ENCODE peak calls at places on chromosomes 4 and X, in seven cellular contexts. One of them, this sample, is unnamed.

GRCh38 chr4:173490817-173491518 is 39.1 kb downstream of the HAND2 start:
- DNase-seq in iPS-NIHi11: no peak
- DNase-seq in GM04504: no peak
- DNase-seq in heart left ventricle: no peak
- DNase-seq in ovary: no peak
- DNase-seq in iris pigment epithelial cell: peak; percentile 68
- DNase-seq in activated CD4-positive, alpha-beta T cell treated with anti-CD3 and anti-CD28 coated beads, Interleukin-2, amount 50 U/mL, for 1 hour: no peak
- DNase-seq in this sample: peak; percentile 65

GRCh38 chr4:111842336-111842735 is 302.9 kb upstream of the FAM241A start:
- DNase-seq in iPS-NIHi11: no peak
- DNase-seq in GM04504: no peak
- DNase-seq in heart left ventricle: no peak
- DNase-seq in ovary: no peak
- DNase-seq in iris pigment epithelial cell: peak; percentile 5
- DNase-seq in activated CD4-positive, alpha-beta T cell treated with anti-CD3 and anti-CD28 coated beads, Interleukin-2, amount 50 U/mL, for 1 hour: no peak
- DNase-seq in this sample: no peak

GRCh38 chrX:31508338-31508737 is 436.5 kb upstream of the FTHL17 start:
- DNase-seq in iPS-NIHi11: no peak
- DNase-seq in GM04504: no peak
- DNase-seq in heart left ventricle: no peak
- DNase-seq in ovary: no peak
- DNase-seq in iris pigment epithelial cell: peak; percentile 61
- DNase-seq in activated CD4-positive, alpha-beta T cell treated with anti-CD3 and anti-CD28 coated beads, Interleukin-2, amount 50 U/mL, for 1 hour: no peak
- DNase-seq in this sample: peak; percentile 66

GRCh38 chr4:164212714-164213113 is 541.2 kb upstream of the SMIM31 start:
- DNase-seq in iPS-NIHi11: no peak
- DNase-seq in GM04504: no peak
- DNase-seq in heart left ventricle: no peak
- DNase-seq in ovary: no peak
- DNase-seq in iris pigment epithelial cell: no peak
- DNase-seq in activated CD4-positive, alpha-beta T cell treated with anti-CD3 and anti-CD28 coated beads, Interleukin-2, amount 50 U/mL, for 1 hour: no peak
- DNase-seq in this sample: no peak

GRCh38 chr4:109434007-109434792 is 585 bp downstream of the SEC24B start:
- DNase-seq in iPS-NIHi11: peak; percentile 33
- DNase-seq in GM04504: no peak
- DNase-seq in heart left ventricle: peak; percentile 54
- DNase-seq in ovary: peak; percentile 75
- DNase-seq in iris pigment epithelial cell: peak; percentile 29
- DNase-seq in activated CD4-positive, alpha-beta T cell treated with anti-CD3 and anti-CD28 coated beads, Interleukin-2, amount 50 U/mL, for 1 hour: no peak
- DNase-seq in this sample: peak; percentile 33

GRCh38 chrX:16023790-16024734 is 99.3 kb upstream of the GRPR start:
- DNase-seq in iPS-NIHi11: no peak
- DNase-seq in GM04504: no peak
- DNase-seq in heart left ventricle: no peak
- DNase-seq in ovary: no peak
- DNase-seq in iris pigment epithelial cell: peak; percentile 32
- DNase-seq in activated CD4-positive, alpha-beta T cell treated with anti-CD3 and anti-CD28 coated beads, Interleukin-2, amount 50 U/mL, for 1 hour: no peak
- DNase-seq in this sample: peak; percentile 11

GRCh38 chr4:105555409-105555808 is 3.0 kb downstream of the ARHGEF38 start:
- DNase-seq in iPS-NIHi11: peak; percentile 67
- DNase-seq in GM04504: no peak
- DNase-seq in heart left ventricle: no peak
- DNase-seq in ovary: no peak
- DNase-seq in iris pigment epithelial cell: no peak
- DNase-seq in activated CD4-positive, alpha-beta T cell treated with anti-CD3 and anti-CD28 coated beads, Interleukin-2, amount 50 U/mL, for 1 hour: no peak
- DNase-seq in this sample: no peak

GRCh38 chr4:185518494-185518893 is 16.8 kb downstream of the PDLIM3 start:
- DNase-seq in iPS-NIHi11: no peak
- DNase-seq in GM04504: no peak
- DNase-seq in heart left ventricle: no peak
- DNase-seq in ovary: no peak
- DNase-seq in iris pigment epithelial cell: no peak
- DNase-seq in activated CD4-positive, alpha-beta T cell treated with anti-CD3 and anti-CD28 coated beads, Interleukin-2, amount 50 U/mL, for 1 hour: no peak
- DNase-seq in this sample: no peak

GRCh38 chr4:710116-710515 is 4.5 kb downstream of the PCGF3 start:
- DNase-seq in iPS-NIHi11: no peak
- DNase-seq in GM04504: no peak
- DNase-seq in heart left ventricle: peak; percentile 12
- DNase-seq in ovary: no peak
- DNase-seq in iris pigment epithelial cell: no peak
- DNase-seq in activated CD4-positive, alpha-beta T cell treated with anti-CD3 and anti-CD28 coated beads, Interleukin-2, amount 50 U/mL, for 1 hour: no peak
- DNase-seq in this sample: no peak

GRCh38 chrX:104253567-104254441 is 929 bp downstream of the ESX1 start:
- DNase-seq in iPS-NIHi11: peak; percentile 43
- DNase-seq in GM04504: no peak
- DNase-seq in heart left ventricle: no peak
- DNase-seq in ovary: no peak
- DNase-seq in iris pigment epithelial cell: no peak
- DNase-seq in activated CD4-positive, alpha-beta T cell treated with anti-CD3 and anti-CD28 coated beads, Interleukin-2, amount 50 U/mL, for 1 hour: no peak
- DNase-seq in this sample: no peak

GRCh38 chr4:3879681-3880594 is 113.8 kb downstream of the ADRA2C start:
- DNase-seq in iPS-NIHi11: peak; percentile 31
- DNase-seq in GM04504: no peak
- DNase-seq in heart left ventricle: no peak
- DNase-seq in ovary: peak; percentile 27
- DNase-seq in iris pigment epithelial cell: no peak
- DNase-seq in activated CD4-positive, alpha-beta T cell treated with anti-CD3 and anti-CD28 coated beads, Interleukin-2, amount 50 U/mL, for 1 hour: peak; percentile 20
- DNase-seq in this sample: no peak

GRCh38 chr4:71860643-71861042 is 76.8 kb upstream of the GC start:
- DNase-seq in iPS-NIHi11: no peak
- DNase-seq in GM04504: no peak
- DNase-seq in heart left ventricle: no peak
- DNase-seq in ovary: no peak
- DNase-seq in iris pigment epithelial cell: no peak
- DNase-seq in activated CD4-positive, alpha-beta T cell treated with anti-CD3 and anti-CD28 coated beads, Interleukin-2, amount 50 U/mL, for 1 hour: no peak
- DNase-seq in this sample: peak; percentile 0

GRCh38 chr4:124708517-124709300 is 3.8 kb downstream of the ANKRD50 start:
- DNase-seq in iPS-NIHi11: no peak
- DNase-seq in GM04504: no peak
- DNase-seq in heart left ventricle: no peak
- DNase-seq in ovary: no peak
- DNase-seq in iris pigment epithelial cell: peak; percentile 51
- DNase-seq in activated CD4-positive, alpha-beta T cell treated with anti-CD3 and anti-CD28 coated beads, Interleukin-2, amount 50 U/mL, for 1 hour: no peak
- DNase-seq in this sample: peak; percentile 59

GRCh38 chrX:131881194-131881593 is 141.9 kb upstream of the STK26 start:
- DNase-seq in iPS-NIHi11: peak; percentile 4
- DNase-seq in GM04504: no peak
- DNase-seq in heart left ventricle: no peak
- DNase-seq in ovary: no peak
- DNase-seq in iris pigment epithelial cell: no peak
- DNase-seq in activated CD4-positive, alpha-beta T cell treated with anti-CD3 and anti-CD28 coated beads, Interleukin-2, amount 50 U/mL, for 1 hour: no peak
- DNase-seq in this sample: no peak

GRCh38 chr4:148173397-148174017 is 268.7 kb downstream of the NR3C2 start:
- DNase-seq in iPS-NIHi11: no peak
- DNase-seq in GM04504: no peak
- DNase-seq in heart left ventricle: no peak
- DNase-seq in ovary: no peak
- DNase-seq in iris pigment epithelial cell: peak; percentile 22
- DNase-seq in activated CD4-positive, alpha-beta T cell treated with anti-CD3 and anti-CD28 coated beads, Interleukin-2, amount 50 U/mL, for 1 hour: no peak
- DNase-seq in this sample: peak; percentile 10

GRCh38 chr4:24471623-24472510 is 112.5 kb downstream of the DHX15 start:
- DNase-seq in iPS-NIHi11: peak; percentile 48
- DNase-seq in GM04504: no peak
- DNase-seq in heart left ventricle: peak; percentile 41
- DNase-seq in ovary: peak; percentile 52
- DNase-seq in iris pigment epithelial cell: peak; percentile 19
- DNase-seq in activated CD4-positive, alpha-beta T cell treated with anti-CD3 and anti-CD28 coated beads, Interleukin-2, amount 50 U/mL, for 1 hour: no peak
- DNase-seq in this sample: no peak

GRCh38 chr4:48262926-48263325 is 6.7 kb downstream of the TEC start:
- DNase-seq in iPS-NIHi11: no peak
- DNase-seq in GM04504: no peak
- DNase-seq in heart left ventricle: no peak
- DNase-seq in ovary: no peak
- DNase-seq in iris pigment epithelial cell: peak; percentile 28
- DNase-seq in activated CD4-positive, alpha-beta T cell treated with anti-CD3 and anti-CD28 coated beads, Interleukin-2, amount 50 U/mL, for 1 hour: no peak
- DNase-seq in this sample: no peak

GRCh38 chrX:23008431-23009099 is 8.8 kb downstream of the DDX53 start:
- DNase-seq in iPS-NIHi11: peak; percentile 16
- DNase-seq in GM04504: no peak
- DNase-seq in heart left ventricle: no peak
- DNase-seq in ovary: no peak
- DNase-seq in iris pigment epithelial cell: peak; percentile 55
- DNase-seq in activated CD4-positive, alpha-beta T cell treated with anti-CD3 and anti-CD28 coated beads, Interleukin-2, amount 50 U/mL, for 1 hour: no peak
- DNase-seq in this sample: peak; percentile 57

This sample was measured in choroid plexus epithelial cell.